ENCODE peak calls at places on chromosome 3, in four cellular contexts. One of them, this sample, is unnamed.
A peak's percentile ranks its signal among the peaks of the same experiment; 100 is the strongest.

GRCh38 chr3:48273594-48274211 is 32.8 kb downstream of the ZNF589 start:
- DNase-seq in cardiac muscle cell: peak; percentile 69
- DNase-seq in PC-9: peak; percentile 44
- DNase-seq in Peyer's patch: peak; percentile 76
- DNase-seq in this sample: peak; percentile 55

GRCh38 chr3:185770071-185770470 is 54.8 kb downstream of the IGF2BP2 start:
- DNase-seq in PC-9: no peak
- DNase-seq in cardiac muscle cell: no peak
- DNase-seq in Peyer's patch: no peak
- DNase-seq in this sample: no peak

GRCh38 chr3:192571197-192571791 is 156.0 kb downstream of the FGF12 start:
- DNase-seq in PC-9: no peak
- DNase-seq in cardiac muscle cell: no peak
- DNase-seq in Peyer's patch: no peak
- DNase-seq in this sample: no peak

GRCh38 chr3:69763458-69763857 is 24.2 kb downstream of the MITF start:
- DNase-seq in Peyer's patch: no peak
- DNase-seq in PC-9: no peak
- DNase-seq in cardiac muscle cell: no peak
- DNase-seq in this sample: no peak

GRCh38 chr3:177427096-177427495 is 229.8 kb upstream of the TBL1XR1 start:
- DNase-seq in cardiac muscle cell: no peak
- DNase-seq in Peyer's patch: no peak
- DNase-seq in PC-9: no peak
- DNase-seq in this sample: no peak

GRCh38 chr3:98628317-98628716 is 34.9 kb upstream of the CPOX start:
- DNase-seq in cardiac muscle cell: no peak
- DNase-seq in Peyer's patch: no peak
- DNase-seq in PC-9: no peak
- DNase-seq in this sample: no peak

GRCh38 chr3:132822837-132823236 is 100.6 kb upstream of the NPHP3 start:
- DNase-seq in cardiac muscle cell: no peak
- DNase-seq in Peyer's patch: no peak
- DNase-seq in PC-9: no peak
- DNase-seq in this sample: no peak

GRCh38 chr3:62415312-62415791 is 42.0 kb upstream of the FEZF2 start:
- DNase-seq in PC-9: no peak
- DNase-seq in cardiac muscle cell: peak; percentile 3
- DNase-seq in Peyer's patch: no peak
- DNase-seq in this sample: no peak

GRCh38 chr3:45211466-45212094 is 14.5 kb downstream of the TMEM158 start:
- DNase-seq in Peyer's patch: no peak
- DNase-seq in cardiac muscle cell: no peak
- DNase-seq in PC-9: no peak
- DNase-seq in this sample: no peak

GRCh38 chr3:29144361-29144760 is 136.5 kb upstream of the RBMS3 start:
- DNase-seq in Peyer's patch: no peak
- DNase-seq in cardiac muscle cell: peak; percentile 4
- DNase-seq in PC-9: no peak
- DNase-seq in this sample: no peak

GRCh38 chr3:68256635-68257034 is 602.2 kb upstream of the SUCLG2 start:
- DNase-seq in PC-9: no peak
- DNase-seq in Peyer's patch: peak; percentile 45
- DNase-seq in cardiac muscle cell: no peak
- DNase-seq in this sample: no peak

GRCh38 chr3:128935922-128936321 is 56.5 kb downstream of the ACAD9 start:
- DNase-seq in cardiac muscle cell: no peak
- DNase-seq in Peyer's patch: peak; percentile 39
- DNase-seq in PC-9: no peak
- DNase-seq in this sample: no peak

GRCh38 chr3:152978152-152978551 is 143.2 kb downstream of the P2RY1 start:
- DNase-seq in cardiac muscle cell: no peak
- DNase-seq in PC-9: no peak
- DNase-seq in Peyer's patch: no peak
- DNase-seq in this sample: no peak

GRCh38 chr3:121473001-121473400 is 72.8 kb downstream of the POLQ start:
- DNase-seq in Peyer's patch: no peak
- DNase-seq in cardiac muscle cell: no peak
- DNase-seq in PC-9: no peak
- DNase-seq in this sample: no peak

GRCh38 chr3:32443471-32443870 is 51.8 kb downstream of the CMTM7 start:
- DNase-seq in Peyer's patch: no peak
- DNase-seq in cardiac muscle cell: no peak
- DNase-seq in PC-9: peak; percentile 86
- DNase-seq in this sample: no peak

GRCh38 chr3:195101927-195102608 is 168.9 kb downstream of the XXYLT1 start:
- DNase-seq in PC-9: no peak
- DNase-seq in Peyer's patch: no peak
- DNase-seq in cardiac muscle cell: no peak
- DNase-seq in this sample: no peak

GRCh38 chr3:36707623-36708409 is 56.5 kb downstream of the DCLK3 start:
- DNase-seq in cardiac muscle cell: no peak
- DNase-seq in Peyer's patch: no peak
- DNase-seq in PC-9: peak; percentile 93
- DNase-seq in this sample: no peak

GRCh38 chr3:149535395-149535685 is 60.8 kb downstream of the TM4SF4 start:
- DNase-seq in cardiac muscle cell: no peak
- DNase-seq in Peyer's patch: no peak
- DNase-seq in PC-9: no peak
- DNase-seq in this sample: no peak

GRCh38 chr3:9808345-9809037 is 1.6 kb upstream of the TTLL3 start:
- DNase-seq in Peyer's patch: peak; percentile 67
- DNase-seq in cardiac muscle cell: peak; percentile 46
- DNase-seq in PC-9: peak; percentile 54
- DNase-seq in this sample: peak; percentile 36

GRCh38 chr3:197364410-197365071 is 66.1 kb upstream of the DLG1 start:
- DNase-seq in cardiac muscle cell: no peak
- DNase-seq in Peyer's patch: peak; percentile 13
- DNase-seq in PC-9: no peak
- DNase-seq in this sample: no peak

GRCh38 chr3:194137314-194138097 is 1.6 kb downstream of the HES1 start:
- DNase-seq in PC-9: peak; percentile 77
- DNase-seq in Peyer's patch: peak; percentile 90
- DNase-seq in cardiac muscle cell: peak; percentile 69
- DNase-seq in this sample: peak; percentile 74

GRCh38 chr3:52650437-52650836 is 35.3 kb downstream of the PBRM1 start:
- DNase-seq in cardiac muscle cell: no peak
- DNase-seq in PC-9: no peak
- DNase-seq in Peyer's patch: no peak
- DNase-seq in this sample: no peak

GRCh38 chr3:53382106-53382505 is 34.8 kb upstream of the DCP1A start:
- DNase-seq in PC-9: peak; percentile 36
- DNase-seq in Peyer's patch: no peak
- DNase-seq in cardiac muscle cell: no peak
- DNase-seq in this sample: no peak

GRCh38 chr3:128524374-128525299 is 31.6 kb upstream of the GATA2 start:
- DNase-seq in cardiac muscle cell: no peak
- DNase-seq in Peyer's patch: no peak
- DNase-seq in PC-9: no peak
- DNase-seq in this sample: no peak

GRCh38 chr3:85652322-85652721 is 693.5 kb downstream of the CADM2 start:
- DNase-seq in PC-9: no peak
- DNase-seq in Peyer's patch: no peak
- DNase-seq in cardiac muscle cell: no peak
- DNase-seq in this sample: no peak

GRCh38 chr3:197354195-197355059 is 56.0 kb upstream of the DLG1 start:
- DNase-seq in Peyer's patch: peak; percentile 59
- DNase-seq in PC-9: no peak
- DNase-seq in cardiac muscle cell: no peak
- DNase-seq in this sample: peak; percentile 49

GRCh38 chr3:128629936-128630335 is 20.7 kb downstream of the RPN1 start:
- DNase-seq in PC-9: no peak
- DNase-seq in Peyer's patch: no peak
- DNase-seq in cardiac muscle cell: no peak
- DNase-seq in this sample: no peak

GRCh38 chr3:194267744-194268658 is 83.1 kb downstream of the CPN2 start:
- DNase-seq in cardiac muscle cell: no peak
- DNase-seq in Peyer's patch: peak; percentile 47
- DNase-seq in PC-9: no peak
- DNase-seq in this sample: peak; percentile 29

GRCh38 chr3:139642981-139643380 is 34.8 kb downstream of the NMNAT3 start:
- DNase-seq in PC-9: no peak
- DNase-seq in Peyer's patch: no peak
- DNase-seq in cardiac muscle cell: no peak
- DNase-seq in this sample: no peak

GRCh38 chr3:5051772-5052171 is 70.3 kb upstream of the ARL8B start:
- DNase-seq in cardiac muscle cell: no peak
- DNase-seq in Peyer's patch: no peak
- DNase-seq in PC-9: no peak
- DNase-seq in this sample: no peak

GRCh38 chr3:115279939-115280338 is 132.9 kb upstream of the ZBTB20 start:
- DNase-seq in Peyer's patch: no peak
- DNase-seq in PC-9: no peak
- DNase-seq in cardiac muscle cell: no peak
- DNase-seq in this sample: no peak

GRCh38 chr3:39378092-39378491 is 5.1 kb upstream of the SLC25A38 start:
- DNase-seq in Peyer's patch: peak; percentile 82
- DNase-seq in cardiac muscle cell: peak; percentile 73
- DNase-seq in PC-9: no peak
- DNase-seq in this sample: peak; percentile 78

GRCh38 chr3:160665784-160666526 is 11.0 kb upstream of the ARL14 start:
- DNase-seq in cardiac muscle cell: no peak
- DNase-seq in Peyer's patch: peak; percentile 64
- DNase-seq in PC-9: peak; percentile 80
- DNase-seq in this sample: peak; percentile 49

GRCh38 chr3:110180733-110181132 is 843.4 kb upstream of the DPPA4 start:
- DNase-seq in cardiac muscle cell: no peak
- DNase-seq in Peyer's patch: no peak
- DNase-seq in PC-9: no peak
- DNase-seq in this sample: no peak

GRCh38 chr3:71064976-71065763 is 518.4 kb downstream of the FOXP1 start:
- DNase-seq in PC-9: no peak
- DNase-seq in cardiac muscle cell: peak; percentile 80
- DNase-seq in Peyer's patch: peak; percentile 83
- DNase-seq in this sample: peak; percentile 66

GRCh38 chr3:50272911-50273688 is 4.2 kb downstream of the SEMA3B start:
- DNase-seq in PC-9: peak; percentile 61
- DNase-seq in Peyer's patch: peak; percentile 94
- DNase-seq in cardiac muscle cell: peak; percentile 87
- DNase-seq in this sample: peak; percentile 92

GRCh38 chr3:50205719-50206276 is 727 bp downstream of the SLC38A3 start:
- DNase-seq in cardiac muscle cell: peak; percentile 65
- DNase-seq in Peyer's patch: peak; percentile 66
- DNase-seq in PC-9: no peak
- DNase-seq in this sample: peak; percentile 26

GRCh38 chr3:48119495-48120193 is 68.6 kb downstream of the CDC25A start:
- DNase-seq in cardiac muscle cell: no peak
- DNase-seq in Peyer's patch: peak; percentile 48
- DNase-seq in PC-9: no peak
- DNase-seq in this sample: peak; percentile 22

GRCh38 chr3:128878556-128879124 is 780 bp upstream of the ACAD9 start:
- DNase-seq in cardiac muscle cell: peak; percentile 10
- DNase-seq in Peyer's patch: peak; percentile 52
- DNase-seq in PC-9: peak; percentile 46
- DNase-seq in this sample: peak; percentile 33

DNA sequence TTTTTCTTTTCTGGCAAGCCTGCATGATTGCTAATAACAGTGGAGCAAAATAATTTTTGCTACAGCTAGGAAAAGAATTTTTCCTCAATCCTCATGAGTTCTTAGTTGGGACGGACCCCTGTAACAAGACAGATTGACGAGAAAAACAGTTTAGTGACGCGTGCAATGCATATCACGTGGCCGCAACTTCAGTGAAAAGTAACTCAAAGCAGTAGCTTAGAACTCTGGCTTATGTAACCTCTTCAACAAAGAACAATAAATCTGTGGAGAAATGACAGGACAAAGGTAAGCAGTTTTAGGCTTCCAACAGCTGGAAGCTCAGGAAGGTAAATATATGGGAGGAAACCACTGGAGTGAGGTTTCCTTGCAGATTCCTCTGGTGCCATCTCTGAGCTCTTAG is 19.7 kb downstream of the FAM107A start:
- DNase-seq in cardiac muscle cell: no peak
- DNase-seq in Peyer's patch: no peak
- DNase-seq in PC-9: no peak
- DNase-seq in this sample: no peak
- H3K4me3 ChIP-seq in cardiac muscle cell: no peak overlapping the region
- H3K4me3 ChIP-seq in Peyer's patch: no peak overlapping the region
- H3K4me3 ChIP-seq in PC-9: no peak overlapping the region
- H3K4me3 ChIP-seq in this sample: no peak overlapping the region

GRCh38 chr3:107589454-107589853 is 66.7 kb downstream of the BBX start:
- DNase-seq in PC-9: no peak
- DNase-seq in Peyer's patch: no peak
- DNase-seq in cardiac muscle cell: no peak
- DNase-seq in this sample: no peak

GRCh38 chr3:107590786-107591185 is 68.0 kb downstream of the BBX start:
- DNase-seq in PC-9: no peak
- DNase-seq in Peyer's patch: no peak
- DNase-seq in cardiac muscle cell: no peak
- DNase-seq in this sample: no peak

GRCh38 chr3:107592073-107592472 is 69.3 kb downstream of the BBX start:
- DNase-seq in PC-9: no peak
- DNase-seq in Peyer's patch: no peak
- DNase-seq in cardiac muscle cell: no peak
- DNase-seq in this sample: no peak

DNA sequence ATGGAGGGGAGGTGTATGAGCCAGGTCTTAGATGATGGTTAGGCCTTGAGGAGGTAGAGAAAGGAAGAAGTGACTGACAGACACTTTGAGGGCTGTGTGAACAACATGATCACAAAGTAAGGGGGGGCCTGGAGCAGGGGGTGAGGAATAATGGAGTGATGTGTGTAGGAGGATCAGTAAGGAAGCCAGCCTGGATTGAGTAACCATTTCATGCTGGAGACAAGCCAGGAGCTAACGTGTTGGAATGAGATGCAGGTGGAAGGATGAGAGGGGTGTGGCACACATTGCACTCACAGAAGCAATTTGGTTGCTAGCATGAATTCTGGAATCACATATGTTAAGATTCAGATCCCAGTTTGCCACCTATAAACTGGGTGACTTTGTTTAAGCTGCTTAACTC is 65.5 kb downstream of the BBX start:
- DNase-seq in cardiac muscle cell: no peak
- DNase-seq in Peyer's patch: no peak
- DNase-seq in PC-9: no peak
- DNase-seq in this sample: no peak
- TF ChIP-seq CTCF in cardiac muscle cell: no peak
- TF ChIP-seq CTCF in Peyer's patch: no peak
- TF ChIP-seq CTCF in PC-9: no peak
- TF ChIP-seq CTCF in this sample: no peak

DNA sequence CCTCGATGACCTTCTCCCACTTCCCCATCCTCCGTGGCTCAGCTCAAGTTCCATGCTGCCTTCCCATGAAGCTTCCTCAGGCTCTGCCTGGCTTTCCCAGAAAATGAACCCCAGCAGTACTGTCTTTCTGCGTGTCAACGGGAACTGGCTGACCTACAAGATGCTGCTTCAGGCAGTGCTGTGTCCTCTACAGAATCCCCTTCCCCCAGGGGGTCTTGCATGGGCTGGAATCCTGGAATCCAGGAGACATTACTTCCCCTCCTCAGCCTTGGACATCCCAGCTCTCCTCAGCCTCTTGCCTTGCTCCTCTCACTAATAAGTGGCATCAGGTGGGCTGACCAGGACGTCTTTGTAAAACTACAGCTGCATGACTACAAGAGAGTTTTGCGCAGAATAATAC is 5.4 kb downstream of the CCDC12 start:
- DNase-seq in PC-9: no peak
- DNase-seq in Peyer's patch: no peak
- DNase-seq in cardiac muscle cell: no peak
- DNase-seq in this sample: no peak
- H3K27ac ChIP-seq in PC-9: no peak overlapping the region
- H3K27ac ChIP-seq in Peyer's patch: peak overlapping the region; percentile 49
- H3K27ac ChIP-seq in cardiac muscle cell: peak overlapping the region; percentile 67
- H3K27ac ChIP-seq in this sample: peak overlapping the region; percentile 16

GRCh38 chr3:117011687-117012250 is 302.2 kb downstream of the TUSC7 start:
- DNase-seq in PC-9: no peak
- DNase-seq in Peyer's patch: no peak
- DNase-seq in cardiac muscle cell: no peak
- DNase-seq in this sample: no peak
- H3K4me3 ChIP-seq in PC-9: no peak overlapping the region
- H3K4me3 ChIP-seq in Peyer's patch: no peak overlapping the region
- H3K4me3 ChIP-seq in cardiac muscle cell: no peak overlapping the region
- H3K4me3 ChIP-seq in this sample: no peak overlapping the region

This sample was measured in transverse colon.